ENCODE peak calls at places on chromosomes 5 and 9, in eight cellular contexts. S, F, X, N, T, M, W and L are unnamed samples.

GRCh38 chr5:67366256-67366655 is 169.7 kb upstream of the CD180 start:
- ATAC-seq in S (no peak), F (no peak), X (no peak), N (no peak), T (no peak), M (no peak), W (no peak), L (no peak)

GRCh38 chr9:70133253-70134208 is 89.9 kb downstream of the MAMDC2 start:
- ATAC-seq in S (no peak), F (no peak), X (no peak), N (no peak), T (no peak), M (no peak), W (peak), L (peak)

GRCh38 chr5:170223906-170224305 is 8.9 kb upstream of the C5orf58 start:
- ATAC-seq in S (no peak), F (no peak), X (no peak), N (no peak), T (no peak), M (no peak), W (no peak), L (no peak)

GRCh38 chr5:128446-128845 is 36.5 kb downstream of the PLEKHG4B start:
- ATAC-seq in S (no peak), F (no peak), X (no peak), N (no peak), T (no peak), M (no peak), W (no peak), L (no peak)

GRCh38 chr9:128689820-128690683 is 1.0 kb downstream of the SET start:
- ATAC-seq in S (no peak), F (no peak), X (no peak), N (peak), T (peak), M (no peak), W (no peak), L (no peak)

GRCh38 chr5:74206571-74207550 is 433.7 kb downstream of the ENC1 start:
- ATAC-seq in S (peak), F (peak), X (peak), N (no peak), T (no peak), M (no peak), W (peak), L (peak)

GRCh38 chr9:35923927-35924763 is 14.9 kb downstream of the SPAAR start:
- ATAC-seq in S (peak), F (peak), X (peak), N (no peak), T (peak), M (no peak), W (peak), L (peak)

GRCh38 chr5:94407023-94407422 is 211.4 kb downstream of the KIAA0825 start:
- ATAC-seq in S (no peak), F (no peak), X (no peak), N (no peak), T (no peak), M (no peak), W (no peak), L (no peak)

GRCh38 chr5:96778409-96778808 is 29.3 kb downstream of the ERAP1 start:
- ATAC-seq in S (peak), F (peak), X (peak), N (no peak), T (peak), M (no peak), W (peak), L (peak)

GRCh38 chr9:131097948-131098278 is 1.6 kb downstream of the AIF1L start:
- ATAC-seq in S (no peak), F (no peak), X (no peak), N (no peak), T (no peak), M (no peak), W (peak), L (no peak)

GRCh38 chr9:83449166-83449565 is 89.0 kb downstream of the FRMD3 start:
- ATAC-seq in S (no peak), F (no peak), X (no peak), N (no peak), T (peak), M (no peak), W (peak), L (peak)

GRCh38 chr9:703392-703791 is 138.1 kb upstream of the DMRT1 start:
- ATAC-seq in S (no peak), F (no peak), X (no peak), N (no peak), T (no peak), M (no peak), W (no peak), L (peak)

GRCh38 chr9:121194730-121195129 is 6.9 kb downstream of the RAB14 start:
- ATAC-seq in S (no peak), F (peak), X (no peak), N (no peak), T (no peak), M (no peak), W (no peak), L (no peak)